ENCODE peak calls at places on chromosomes 6 and 20, in four cellular contexts. A, K, U and H are unnamed samples. For H3K4me1, the result is how much of the 10 kb centered on the place peaks cover.

GRCh38 chr20:33647603-33648395 is 14.3 kb upstream of the C20orf144 start:
- DNase-seq in U (no peak), K (no peak), A (no peak), H (no peak)

GRCh38 chr6:97459986-97460385 is 177.0 kb upstream of the MMS22L start:
- DNase-seq in K (no peak), U (no peak), A (no peak), H (no peak)

GRCh38 chr6:3596736-3597135 is 139.9 kb upstream of the SLC22A23 start:
- DNase-seq in K (no peak), U (no peak), A (no peak), H (no peak)

GRCh38 chr6:101069191-101069795 is 188.2 kb upstream of the ASCC3 start:
- DNase-seq in U (no peak), K (no peak), A (no peak), H (no peak)

GRCh38 chr20:9075264-9076095 is 6.6 kb downstream of the PLCB4 start:
- DNase-seq in U (no peak), K (peak), A (no peak), H (no peak)

GRCh38 chr6:148835920-148836441 is 89.2 kb downstream of the UST start:
- DNase-seq in U (no peak), A (no peak), K (no peak), H (no peak)

GRCh38 chr6:26329763-26330511 is 35.1 kb upstream of the BTN3A2 start:
- DNase-seq in K (peak), A (peak), U (no peak), H (no peak)

GRCh38 chr6:81814365-81815109 is 62.1 kb upstream of the TENT5A start:
- DNase-seq in U (no peak), A (no peak), K (no peak), H (no peak)

GRCh38 chr6:45420083-45420908 is 42.6 kb upstream of the SUPT3H start:
- DNase-seq in U (no peak), K (peak), A (peak), H (no peak)

GRCh38 chr6:105179244-105180065 is at the start of gene POPDC3:
- DNase-seq in K (peak), U (peak), A (peak), H (no peak)

GRCh38 chr6:138897031-138897430 is 91.0 kb downstream of the REPS1 start:
- DNase-seq in A (no peak), K (no peak), U (no peak), H (no peak)

GRCh38 chr6:13229205-13230085 is 98.9 kb downstream of the TBC1D7 start:
- DNase-seq in K (peak), A (peak), U (no peak), H (no peak)

GRCh38 chr6:44527961-44528644 is 140.6 kb downstream of the CDC5L start:
- DNase-seq in U (no peak), A (no peak), K (no peak), H (no peak)

GRCh38 chr6:40671338-40672050 is 84.3 kb upstream of the LRFN2 start:
- DNase-seq in U (no peak), A (no peak), K (no peak), H (no peak)

GRCh38 chr6:119390276-119390793 is 40.8 kb upstream of the MAN1A1 start:
- DNase-seq in U (no peak), K (no peak), A (no peak), H (no peak)

GRCh38 chr6:151723152-151723551 is 84.3 kb upstream of the ESR1 start:
- DNase-seq in A (no peak), K (no peak), U (no peak), H (no peak)

GRCh38 chr6:16961577-16961976 is 140.3 kb upstream of the STMND1 start:
- DNase-seq in U (no peak), A (no peak), K (no peak), H (no peak)

GRCh38 chr6:143971453-143971852 is 36.6 kb downstream of the PLAGL1 start:
- DNase-seq in K (no peak), U (no peak), A (no peak), H (no peak)

GRCh38 chr6:16118825-16119224 is 10.1 kb upstream of the MYLIP start:
- DNase-seq in U (no peak), K (no peak), A (no peak), H (no peak)

DNA sequence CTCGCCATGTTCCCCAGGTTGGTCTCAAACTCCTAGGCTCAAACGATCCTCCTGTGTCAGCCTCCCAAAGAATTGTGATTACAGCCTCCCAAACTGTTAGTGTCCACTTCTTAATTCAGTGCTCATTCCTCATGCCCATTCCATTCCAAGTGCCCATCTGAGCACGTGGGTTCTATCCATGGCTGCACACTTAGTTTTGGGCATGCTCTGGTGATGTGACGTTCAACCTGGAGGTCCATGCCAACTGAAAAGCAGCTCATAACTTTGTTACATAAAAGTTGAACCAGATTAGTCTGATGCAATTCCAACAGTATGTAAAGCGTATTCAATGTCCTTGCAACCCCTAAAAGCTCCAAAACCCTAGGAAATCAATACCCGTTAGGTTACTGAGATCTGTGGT is 11.5 kb downstream of the SNX9 start:
- DNase-seq in K (no peak), A (no peak), U (no peak), H (no peak)
- H3K4me1 ChIP-seq in K (half or more), A (half or more), U (under half), H (under half)

GRCh38 chr6:110538416-110539060 is 62.1 kb upstream of the SLC22A16 start:
- DNase-seq in A (no peak), K (no peak), U (no peak), H (no peak)
- H3K4me1 ChIP-seq in A (under half), K (under half), U (half or more), H (under half)

GRCh38 chr6:165031491-165031890 is 277.9 kb downstream of the C6orf118 start:
- DNase-seq in K (no peak), A (no peak), U (no peak), H (no peak)

DNA sequence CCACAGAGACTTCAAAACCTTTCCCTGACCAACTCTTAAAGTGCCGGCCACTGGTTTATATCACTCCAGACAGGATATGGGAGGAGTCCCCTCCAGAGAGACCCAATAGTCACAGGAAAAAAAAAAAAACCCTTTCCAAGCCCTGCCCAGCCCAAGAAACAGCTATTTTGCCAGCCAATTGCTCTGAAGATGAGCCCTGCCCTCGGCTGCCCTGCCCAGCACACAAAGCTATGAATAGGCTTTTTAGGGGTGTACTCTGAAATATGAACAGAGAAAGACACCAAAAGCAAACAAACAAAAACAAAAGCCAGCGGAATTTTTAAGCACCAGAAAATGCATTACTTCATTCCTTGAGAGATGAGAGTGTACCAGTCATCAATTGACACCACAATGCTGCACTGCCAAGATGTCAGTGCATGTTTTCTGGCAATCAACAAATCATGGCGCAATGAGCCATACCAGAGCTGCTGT is 275.1 kb downstream of the C6orf118 start:
- DNase-seq in K (no peak), U (no peak), A (no peak), H (no peak)
- H3K4me1 ChIP-seq in K (under half), U (under half), A (under half), H (under half)

GRCh38 chr6:33610779-33611421 is 10.2 kb upstream of the ITPR3 start:
- DNase-seq in K (peak), A (peak), U (no peak), H (peak)

GRCh38 chr6:33609019-33609418 is 12.1 kb upstream of the ITPR3 start:
- DNase-seq in A (no peak), U (no peak), K (no peak), H (no peak)

GRCh38 chr6:33609444-33610034 is 11.6 kb upstream of the ITPR3 start:
- DNase-seq in K (no peak), U (no peak), A (no peak), H (peak)

GRCh38 chr6:33607784-33608161 is 13.3 kb upstream of the ITPR3 start:
- DNase-seq in K (peak), U (no peak), A (no peak), H (no peak)

DNA sequence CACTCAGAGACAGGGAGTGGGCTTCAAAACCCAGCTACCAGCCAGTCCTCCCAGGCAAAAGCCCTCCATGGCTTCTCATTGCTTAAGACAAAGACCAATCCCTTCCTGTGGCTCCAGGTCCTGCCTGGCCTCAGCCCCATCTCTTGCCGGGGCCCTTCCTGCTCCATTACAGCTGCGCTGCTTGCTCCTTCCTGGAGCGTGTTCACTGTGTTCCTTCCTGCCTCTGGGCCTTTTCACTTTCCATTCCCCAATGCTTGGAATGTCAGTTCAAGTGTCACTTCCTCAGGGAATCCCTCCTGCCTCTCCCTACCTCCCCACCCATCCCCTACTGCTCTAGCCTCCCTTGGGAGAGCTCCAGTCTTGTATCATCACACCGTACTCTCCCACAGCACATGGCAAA is 11.1 kb upstream of the ITPR3 start:
- DNase-seq in A (no peak), U (no peak), K (no peak), H (no peak)
- H3K4me1 ChIP-seq in A (under half), U (under half), K (under half), H (under half)

DNA sequence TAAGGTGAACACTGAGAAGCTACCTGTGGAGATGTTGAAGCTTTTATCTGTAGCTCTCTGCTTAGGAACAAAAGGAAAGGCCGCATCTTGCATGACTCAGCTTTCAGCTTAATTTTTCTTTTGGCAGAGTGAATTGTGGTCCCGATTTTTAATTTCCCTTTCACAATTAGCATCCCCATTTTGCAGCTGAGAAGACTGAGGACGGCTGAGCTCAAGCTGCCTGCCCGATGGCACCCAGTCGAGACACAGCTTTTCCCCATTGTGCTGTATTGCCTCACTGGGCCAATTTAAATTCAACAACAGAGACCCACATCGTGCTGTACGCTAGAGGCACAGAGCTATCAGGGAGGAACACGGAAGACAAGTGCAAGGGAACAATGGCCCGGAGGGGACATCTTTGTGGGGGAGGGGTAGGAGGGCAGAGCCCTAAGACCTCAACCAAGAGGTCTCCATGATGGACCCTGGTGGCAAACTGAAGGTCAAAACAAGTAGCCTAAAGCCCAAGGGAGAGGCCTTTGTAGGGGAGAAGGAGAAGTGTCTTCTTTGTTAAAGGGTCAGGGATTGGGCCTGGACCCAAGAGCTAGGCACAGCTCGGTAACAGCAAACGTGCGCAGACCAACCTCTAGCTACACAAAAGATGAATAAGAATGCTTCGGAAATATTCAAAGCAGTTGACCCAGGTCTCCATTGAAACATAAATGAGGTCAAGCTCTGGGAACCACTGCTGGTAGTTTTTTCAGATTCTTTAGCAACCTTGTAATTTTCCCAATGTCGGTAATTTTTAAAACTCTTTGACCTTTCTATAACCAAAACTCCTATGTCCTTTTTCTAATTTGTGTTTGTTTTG is 13.3 kb upstream of the QKI start:
- DNase-seq in U (no peak), K (no peak), A (no peak), H (no peak)
- H3K4me1 ChIP-seq in U (under half), K (under half), A (under half), H (under half)

GRCh38 chr20:44614525-44614924 is 32.1 kb downstream of the PKIG start:
- DNase-seq in A (no peak), K (no peak), U (no peak), H (no peak)
- H3K4me1 ChIP-seq in A (under half), K (under half), U (under half), H (under half)

DNA sequence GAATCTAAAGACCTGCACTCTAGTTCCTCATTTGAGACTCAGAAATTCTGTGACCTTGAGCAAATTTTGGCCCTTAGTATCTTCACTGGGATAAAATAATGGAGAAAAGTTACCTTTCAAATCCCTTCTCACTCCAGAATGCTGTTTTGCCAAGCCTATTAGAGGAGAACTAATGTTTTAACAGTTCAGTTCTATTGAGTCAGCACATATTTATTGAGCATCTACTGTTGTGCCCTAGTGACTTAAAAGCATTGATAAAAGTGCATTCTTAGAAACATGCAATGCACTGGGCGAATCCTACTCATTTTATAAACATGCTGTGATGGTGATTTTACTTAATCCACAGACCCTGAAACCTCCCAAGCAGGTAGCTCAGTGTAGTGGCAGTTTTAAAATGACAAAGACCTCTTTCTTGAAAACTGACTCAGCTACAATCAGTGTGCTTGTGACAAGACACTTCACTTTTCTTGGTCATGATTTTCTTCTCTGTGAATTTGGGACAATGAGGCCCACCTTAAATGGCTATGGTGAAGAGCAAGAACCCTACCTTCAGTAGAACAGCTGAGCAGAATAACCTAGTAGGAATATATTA is 312.0 kb downstream of the ALDH8A1 start:
- DNase-seq in A (no peak), K (peak), U (no peak), H (no peak)
- H3K4me1 ChIP-seq in A (under half), K (under half), U (under half), H (under half)